ENCODE peak calls at places on chromosomes 2 and 18, in eight cellular contexts. One of them, this sample, is unnamed. For H3K9me3, the result is how much of the 10 kb centered on the place peaks cover.

GRCh38 chr2:197198890-197199289 is 111.7 kb downstream of the ANKRD44 start:
- DNase-seq in PC-9: no peak
- DNase-seq in aorta: peak
- DNase-seq in cardiac muscle cell: no peak
- DNase-seq in endothelial cell of umbilical vein: no peak
- DNase-seq in hepatocyte: no peak
- DNase-seq in tibial artery: peak
- DNase-seq in SK-N-SH: peak
- DNase-seq in this sample: peak

GRCh38 chr2:166972418-166972817 is 84.1 kb downstream of the XIRP2 start:
- DNase-seq in SK-N-SH: no peak
- DNase-seq in cardiac muscle cell: no peak
- DNase-seq in endothelial cell of umbilical vein: no peak
- DNase-seq in PC-9: no peak
- DNase-seq in tibial artery: no peak
- DNase-seq in aorta: no peak
- DNase-seq in hepatocyte: peak
- DNase-seq in this sample: no peak

GRCh38 chr2:239895116-239895515 is 130.0 kb downstream of the NDUFA10 start:
- DNase-seq in PC-9: no peak
- DNase-seq in tibial artery: peak
- DNase-seq in hepatocyte: no peak
- DNase-seq in endothelial cell of umbilical vein: no peak
- DNase-seq in cardiac muscle cell: no peak
- DNase-seq in SK-N-SH: no peak
- DNase-seq in aorta: peak
- DNase-seq in this sample: no peak

GRCh38 chr2:113175736-113176695 is 2.2 kb downstream of the PSD4 start:
- DNase-seq in hepatocyte: no peak
- DNase-seq in PC-9: no peak
- DNase-seq in endothelial cell of umbilical vein: no peak
- DNase-seq in SK-N-SH: no peak
- DNase-seq in cardiac muscle cell: no peak
- DNase-seq in aorta: no peak
- DNase-seq in tibial artery: peak
- DNase-seq in this sample: no peak

GRCh38 chr2:28030600-28030999 is 140.1 kb downstream of the BABAM2 start:
- DNase-seq in PC-9: no peak
- DNase-seq in cardiac muscle cell: no peak
- DNase-seq in aorta: no peak
- DNase-seq in tibial artery: peak
- DNase-seq in SK-N-SH: no peak
- DNase-seq in hepatocyte: no peak
- DNase-seq in endothelial cell of umbilical vein: peak
- DNase-seq in this sample: no peak

GRCh38 chr18:76750886-76751537 is 71.3 kb upstream of the ZNF236 start:
- DNase-seq in SK-N-SH: no peak
- DNase-seq in endothelial cell of umbilical vein: no peak
- DNase-seq in cardiac muscle cell: no peak
- DNase-seq in tibial artery: no peak
- DNase-seq in aorta: no peak
- DNase-seq in PC-9: no peak
- DNase-seq in hepatocyte: no peak
- DNase-seq in this sample: no peak

GRCh38 chr2:191166111-191166755 is 15.4 kb upstream of the STAT4 start:
- DNase-seq in hepatocyte: peak
- DNase-seq in SK-N-SH: no peak
- DNase-seq in tibial artery: no peak
- DNase-seq in cardiac muscle cell: peak
- DNase-seq in endothelial cell of umbilical vein: peak
- DNase-seq in aorta: no peak
- DNase-seq in PC-9: peak
- DNase-seq in this sample: no peak

GRCh38 chr2:42368817-42369550 is 8.0 kb upstream of the COX7A2L start:
- DNase-seq in endothelial cell of umbilical vein: peak
- DNase-seq in cardiac muscle cell: no peak
- DNase-seq in hepatocyte: no peak
- DNase-seq in SK-N-SH: no peak
- DNase-seq in aorta: no peak
- DNase-seq in tibial artery: no peak
- DNase-seq in PC-9: no peak
- DNase-seq in this sample: peak

GRCh38 chr2:60567919-60568874 is 14.7 kb upstream of the BCL11A start:
- DNase-seq in SK-N-SH: peak
- DNase-seq in hepatocyte: no peak
- DNase-seq in tibial artery: no peak
- DNase-seq in endothelial cell of umbilical vein: no peak
- DNase-seq in cardiac muscle cell: peak
- DNase-seq in PC-9: no peak
- DNase-seq in aorta: no peak
- DNase-seq in this sample: no peak

GRCh38 chr2:239674981-239675855 is 274.4 kb upstream of the HDAC4 start:
- DNase-seq in cardiac muscle cell: no peak
- DNase-seq in tibial artery: peak
- DNase-seq in SK-N-SH: no peak
- DNase-seq in hepatocyte: no peak
- DNase-seq in aorta: no peak
- DNase-seq in endothelial cell of umbilical vein: no peak
- DNase-seq in PC-9: no peak
- DNase-seq in this sample: no peak

GRCh38 chr2:20350105-20350712 is 435 bp downstream of the PUM2 start:
- DNase-seq in SK-N-SH: peak
- DNase-seq in PC-9: no peak
- DNase-seq in hepatocyte: peak
- DNase-seq in endothelial cell of umbilical vein: peak
- DNase-seq in aorta: no peak
- DNase-seq in tibial artery: no peak
- DNase-seq in cardiac muscle cell: peak
- DNase-seq in this sample: peak

GRCh38 chr2:105866439-105867170 is 121.9 kb downstream of the NCK2 start:
- DNase-seq in tibial artery: no peak
- DNase-seq in hepatocyte: no peak
- DNase-seq in SK-N-SH: no peak
- DNase-seq in aorta: no peak
- DNase-seq in endothelial cell of umbilical vein: no peak
- DNase-seq in cardiac muscle cell: no peak
- DNase-seq in PC-9: no peak
- DNase-seq in this sample: no peak

GRCh38 chr2:101205521-101205998 is 47.1 kb upstream of the CNOT11 start:
- DNase-seq in PC-9: peak
- DNase-seq in cardiac muscle cell: peak
- DNase-seq in hepatocyte: peak
- DNase-seq in SK-N-SH: peak
- DNase-seq in tibial artery: peak
- DNase-seq in aorta: no peak
- DNase-seq in endothelial cell of umbilical vein: peak
- DNase-seq in this sample: no peak

DNA sequence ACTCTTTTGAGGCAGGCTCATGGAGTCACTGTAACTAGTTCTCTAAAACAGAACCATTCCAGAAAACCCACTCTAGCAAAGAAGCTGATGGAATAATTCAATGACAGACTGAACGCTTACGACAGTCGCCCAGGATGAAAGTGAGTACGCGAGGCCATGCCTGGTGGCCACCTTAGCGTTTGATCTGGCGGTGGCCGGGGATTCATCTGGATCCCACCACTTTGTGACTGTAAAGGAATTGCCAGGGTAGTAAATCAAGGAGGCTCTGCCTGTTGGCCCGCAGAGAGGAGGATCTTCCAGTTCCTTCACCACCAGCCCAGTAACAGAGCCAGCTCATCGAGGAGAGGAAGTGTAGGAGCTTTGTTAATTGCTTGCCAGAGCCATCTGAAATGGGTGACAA is 34.6 kb downstream of the GREB1 start:
- DNase-seq in PC-9: no peak
- DNase-seq in hepatocyte: no peak
- DNase-seq in cardiac muscle cell: no peak
- DNase-seq in tibial artery: peak
- DNase-seq in endothelial cell of umbilical vein: no peak
- DNase-seq in SK-N-SH: no peak
- DNase-seq in aorta: peak
- DNase-seq in this sample: no peak
- H3K4me3 ChIP-seq in PC-9: no peak
- H3K4me3 ChIP-seq in hepatocyte: no peak
- H3K4me3 ChIP-seq in cardiac muscle cell: no peak
- H3K4me3 ChIP-seq in tibial artery: no peak
- H3K4me3 ChIP-seq in endothelial cell of umbilical vein: no peak
- H3K4me3 ChIP-seq in SK-N-SH: no peak
- H3K4me3 ChIP-seq in aorta: no peak
- H3K4me3 ChIP-seq in this sample: no peak

DNA sequence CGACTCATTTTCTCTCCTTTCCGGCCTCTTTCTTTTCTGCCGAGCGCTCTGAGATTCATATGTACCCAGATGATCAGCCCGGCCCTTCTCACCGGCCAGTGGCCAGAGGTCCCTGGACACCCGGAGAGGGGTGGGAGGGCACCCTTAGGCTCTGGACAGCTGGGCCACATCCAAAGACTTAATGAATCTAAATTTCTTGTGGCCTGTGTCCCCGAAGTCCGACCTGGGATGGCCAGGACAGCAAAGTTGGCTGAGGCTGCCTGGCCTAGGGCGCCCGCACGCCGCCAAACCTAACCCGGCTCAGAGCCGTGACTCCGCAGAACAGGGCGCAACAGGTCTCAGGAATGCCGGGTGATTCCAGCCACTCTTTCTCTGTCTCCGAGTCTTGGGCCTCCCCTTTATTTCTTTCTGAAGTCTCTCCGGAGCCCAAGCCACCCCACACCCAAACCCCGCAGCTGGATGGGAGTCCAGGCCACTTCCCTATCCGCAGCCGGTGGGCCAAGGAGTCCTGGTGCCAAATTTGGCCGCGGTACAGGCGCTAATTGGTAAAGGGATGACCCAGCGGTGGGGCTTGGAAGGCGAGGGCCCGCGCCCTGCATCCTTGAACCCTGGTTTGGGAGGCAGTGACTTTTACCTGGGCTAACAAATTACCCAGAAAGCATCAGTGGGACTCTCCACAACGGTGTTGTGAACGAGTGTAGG is 2.6 kb upstream of the PAX3 start:
- DNase-seq in cardiac muscle cell: no peak
- DNase-seq in SK-N-SH: no peak
- DNase-seq in PC-9: no peak
- DNase-seq in tibial artery: no peak
- DNase-seq in endothelial cell of umbilical vein: no peak
- DNase-seq in aorta: no peak
- DNase-seq in hepatocyte: no peak
- DNase-seq in this sample: no peak
- H3K9me3 ChIP-seq in cardiac muscle cell: under half
- H3K9me3 ChIP-seq in SK-N-SH: under half
- H3K9me3 ChIP-seq in PC-9: under half
- H3K9me3 ChIP-seq in tibial artery: under half
- H3K9me3 ChIP-seq in endothelial cell of umbilical vein: under half
- H3K9me3 ChIP-seq in aorta: under half
- H3K9me3 ChIP-seq in hepatocyte: under half
- H3K9me3 ChIP-seq in this sample: under half

DNA sequence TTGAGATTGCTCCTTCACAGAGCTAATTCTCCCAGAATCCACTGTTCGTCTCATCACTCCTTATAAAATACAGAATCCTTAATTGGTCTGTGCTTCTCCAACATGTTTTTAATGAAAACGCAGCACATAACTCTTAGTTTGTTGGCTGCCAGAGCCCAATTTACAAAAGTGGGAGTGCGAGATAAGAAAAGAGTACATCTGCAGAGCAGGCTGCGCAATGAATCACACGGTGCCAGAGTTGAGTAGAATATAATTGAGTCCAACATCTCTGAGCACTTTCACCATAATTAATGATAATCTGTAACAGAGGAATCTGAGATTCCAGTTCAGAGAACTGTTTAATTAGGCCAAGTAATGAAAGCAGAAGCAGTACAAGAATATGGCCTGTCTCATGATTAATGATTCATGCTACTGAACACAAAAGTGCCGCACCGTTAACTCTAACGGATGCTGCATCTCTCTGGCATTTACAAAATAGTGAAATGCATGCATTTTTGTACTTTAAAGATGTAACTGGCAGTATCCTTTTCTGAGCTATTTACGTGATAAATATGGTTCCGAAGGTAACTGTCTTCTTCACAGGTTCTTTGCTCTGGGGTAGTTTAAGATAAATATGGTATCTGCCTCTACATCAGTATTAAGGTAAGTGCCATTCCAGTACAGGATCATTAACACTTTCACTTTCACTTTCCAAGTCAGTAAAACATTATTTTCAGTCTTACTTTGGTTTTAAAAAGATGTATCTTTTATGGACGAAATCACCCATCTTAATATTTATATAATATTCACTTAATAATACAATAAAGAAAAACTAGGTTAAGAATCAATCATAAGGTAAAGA is 785.6 kb downstream of the NR4A2 start:
- DNase-seq in PC-9: no peak
- DNase-seq in cardiac muscle cell: no peak
- DNase-seq in tibial artery: no peak
- DNase-seq in aorta: no peak
- DNase-seq in endothelial cell of umbilical vein: no peak
- DNase-seq in hepatocyte: no peak
- DNase-seq in SK-N-SH: peak
- DNase-seq in this sample: no peak
- H3K4me3 ChIP-seq in PC-9: no peak
- H3K4me3 ChIP-seq in cardiac muscle cell: no peak
- H3K4me3 ChIP-seq in tibial artery: peak
- H3K4me3 ChIP-seq in aorta: no peak
- H3K4me3 ChIP-seq in endothelial cell of umbilical vein: no peak
- H3K4me3 ChIP-seq in hepatocyte: peak
- H3K4me3 ChIP-seq in SK-N-SH: peak
- H3K4me3 ChIP-seq in this sample: no peak

GRCh38 chr2:228408529-228409227 is 227.2 kb upstream of the SPHKAP start:
- DNase-seq in cardiac muscle cell: no peak
- DNase-seq in tibial artery: no peak
- DNase-seq in SK-N-SH: no peak
- DNase-seq in hepatocyte: no peak
- DNase-seq in PC-9: no peak
- DNase-seq in endothelial cell of umbilical vein: no peak
- DNase-seq in aorta: no peak
- DNase-seq in this sample: no peak

GRCh38 chr2:228407821-228408220 is 226.3 kb upstream of the SPHKAP start:
- DNase-seq in SK-N-SH: no peak
- DNase-seq in endothelial cell of umbilical vein: no peak
- DNase-seq in hepatocyte: no peak
- DNase-seq in tibial artery: no peak
- DNase-seq in aorta: no peak
- DNase-seq in PC-9: no peak
- DNase-seq in cardiac muscle cell: no peak
- DNase-seq in this sample: no peak

GRCh38 chr2:228410051-228410450 is 228.6 kb upstream of the SPHKAP start:
- DNase-seq in aorta: no peak
- DNase-seq in cardiac muscle cell: no peak
- DNase-seq in SK-N-SH: no peak
- DNase-seq in hepatocyte: no peak
- DNase-seq in tibial artery: no peak
- DNase-seq in PC-9: no peak
- DNase-seq in endothelial cell of umbilical vein: no peak
- DNase-seq in this sample: no peak

DNA sequence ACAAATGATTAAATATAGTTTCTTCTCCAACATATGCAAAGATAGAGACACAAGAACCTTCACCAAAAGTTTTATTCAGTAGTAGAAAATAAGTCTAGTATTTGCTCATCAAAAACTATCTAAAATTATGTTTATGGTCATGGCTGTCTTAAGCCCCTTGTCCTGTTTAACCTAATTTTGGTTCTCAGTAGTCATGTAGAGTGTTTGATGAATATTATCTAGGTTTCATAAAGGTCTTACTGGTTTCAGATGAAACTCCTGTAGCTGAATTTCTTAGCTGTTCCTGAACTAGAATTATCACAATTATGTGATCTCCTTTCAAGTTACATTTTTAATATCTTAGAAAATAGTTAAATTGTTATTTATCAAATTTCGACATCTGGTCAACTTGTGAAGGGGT is 228.0 kb upstream of the SPHKAP start:
- DNase-seq in tibial artery: no peak
- DNase-seq in endothelial cell of umbilical vein: no peak
- DNase-seq in cardiac muscle cell: no peak
- DNase-seq in aorta: no peak
- DNase-seq in SK-N-SH: no peak
- DNase-seq in PC-9: no peak
- DNase-seq in hepatocyte: no peak
- DNase-seq in this sample: no peak
- H3K9me3 ChIP-seq in tibial artery: under half
- H3K9me3 ChIP-seq in endothelial cell of umbilical vein: under half
- H3K9me3 ChIP-seq in cardiac muscle cell: under half
- H3K9me3 ChIP-seq in aorta: under half
- H3K9me3 ChIP-seq in SK-N-SH: under half
- H3K9me3 ChIP-seq in PC-9: under half
- H3K9me3 ChIP-seq in hepatocyte: under half
- H3K9me3 ChIP-seq in this sample: under half